ENCODE peak calls at places on chromosomes 5 and 9, in six cellular contexts. M is neural progenitor cell, J is natural killer cell, Y is HFFc6, A is CD14-positive monocyte, I is glutamatergic neuron. P is an unnamed sample.

GRCh38 chr5:110790673-110791072 is 51.9 kb downstream of the SLC25A46 start:
- DNase-seq in M (no peak), J (no peak), Y (peak), A (no peak), I (no peak), P (no peak)

GRCh38 chr9:113929634-113930092 is 53.6 kb downstream of the ZNF618 start:
- DNase-seq in M (no peak), J (no peak), Y (peak), A (no peak), I (no peak), P (no peak)

GRCh38 chr9:34089311-34089710 is 37.2 kb downstream of the DCAF12 start:
- DNase-seq in M (no peak), J (no peak), Y (no peak), A (no peak), I (no peak), P (no peak)

GRCh38 chr5:132363431-132364112 is 5.9 kb upstream of the SLC22A5 start:
- DNase-seq in M (no peak), J (no peak), Y (peak), A (no peak), I (no peak), P (no peak)

GRCh38 chr5:93620487-93621339 is 37.7 kb downstream of the NR2F1 start:
- DNase-seq in M (peak), J (peak), Y (peak), A (no peak), I (peak), P (peak)

GRCh38 chr5:1568201-1568979 is 44.6 kb upstream of the LPCAT1 start:
- DNase-seq in M (no peak), J (no peak), Y (peak), A (no peak), I (no peak), P (no peak)

GRCh38 chr9:126986506-126986951 is 71.9 kb downstream of the RALGPS1 start:
- DNase-seq in M (no peak), J (no peak), Y (no peak), A (no peak), I (no peak), P (no peak)

GRCh38 chr5:74290634-74291033 is 349.9 kb downstream of the ENC1 start:
- DNase-seq in M (no peak), J (no peak), Y (peak), A (no peak), I (no peak), P (no peak)

GRCh38 chr5:11793396-11793795 is 110.8 kb downstream of the CTNND2 start:
- DNase-seq in M (no peak), J (no peak), Y (no peak), A (no peak), I (no peak), P (no peak)

GRCh38 chr9:76905984-76906861 is at the start of gene PRUNE2:
- DNase-seq in M (peak), J (no peak), Y (peak), A (no peak), I (peak), P (peak)

GRCh38 chr9:90287567-90288274 is 354.9 kb downstream of the DIRAS2 start:
- DNase-seq in M (no peak), J (no peak), Y (no peak), A (no peak), I (no peak), P (no peak)

GRCh38 chr5:108884736-108885135 is 137.0 kb downstream of the FER start:
- DNase-seq in M (peak), J (no peak), Y (peak), A (no peak), I (no peak), P (no peak)

GRCh38 chr5:17056056-17056690 is 120.1 kb upstream of the MYO10 start:
- DNase-seq in M (peak), J (no peak), Y (no peak), A (no peak), I (no peak), P (no peak)

DNA sequence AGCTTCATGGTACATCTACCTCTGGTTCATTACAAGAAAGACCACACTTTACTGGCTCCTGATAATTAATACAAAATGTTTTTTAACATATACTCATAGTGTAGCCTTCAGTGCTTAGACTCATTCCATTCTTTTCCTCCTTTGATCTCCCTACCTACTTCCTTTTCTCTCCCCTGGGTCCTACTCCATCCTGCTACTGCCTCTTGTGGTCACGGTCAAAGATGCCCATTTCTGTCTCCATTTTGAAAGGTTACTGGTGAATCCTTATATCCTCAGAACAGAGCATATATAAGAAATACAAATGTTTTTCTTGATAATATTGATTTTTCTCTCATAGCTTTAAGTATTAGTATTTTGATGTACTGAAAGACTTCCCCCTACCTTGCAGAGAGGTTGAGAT is 375.9 kb downstream of the ARRDC3 start:
- DNase-seq in M (no peak), J (no peak), Y (no peak), A (no peak), I (no peak), P (no peak)
- TF ChIP-seq CTCF in M (no peak), J (no peak), Y (no peak), A (no peak), I (no peak), P (no peak)

DNA sequence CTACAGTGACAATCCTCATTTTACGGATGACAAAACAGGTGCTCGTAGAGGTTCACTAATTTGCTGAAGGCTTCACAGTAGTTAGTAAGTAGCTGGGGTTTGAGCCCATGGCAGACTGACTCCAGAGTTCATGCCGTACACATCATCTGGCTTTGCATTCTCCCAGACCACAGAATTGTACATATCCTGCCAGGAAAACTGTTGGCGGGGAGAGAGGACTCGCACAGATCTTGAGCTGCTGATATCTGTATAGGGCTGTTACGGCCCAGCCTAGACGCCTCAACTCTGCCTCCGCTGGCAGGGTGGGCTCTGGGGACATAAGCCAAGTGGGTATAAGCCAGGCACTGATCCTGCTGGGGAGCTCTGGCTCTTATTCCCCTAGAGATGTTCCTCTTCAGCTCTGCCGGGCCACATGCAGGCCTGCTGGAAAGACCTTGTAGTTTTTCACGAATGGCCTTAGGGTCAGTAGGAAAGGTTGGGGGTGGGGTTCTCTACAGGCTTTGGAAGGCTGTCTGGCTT is 16.3 kb downstream of the LARP1 start:
- DNase-seq in M (peak), J (no peak), Y (peak), A (no peak), I (peak), P (peak)
- TF ChIP-seq CTCF in M (peak), J (no peak), Y (no peak), A (no peak), I (no peak), P (no peak)

GRCh38 chr9:22117511-22118388 is 108.6 kb upstream of the CDKN2B start:
- DNase-seq in M (no peak), J (no peak), Y (no peak), A (no peak), I (no peak), P (no peak)

GRCh38 chr9:22116751-22117150 is 107.6 kb upstream of the CDKN2B start:
- DNase-seq in M (no peak), J (no peak), Y (no peak), A (no peak), I (no peak), P (no peak)

GRCh38 chr9:22120595-22120994 is 111.5 kb upstream of the CDKN2B start:
- DNase-seq in M (no peak), J (no peak), Y (no peak), A (no peak), I (no peak), P (no peak)

GRCh38 chr9:22118810-22119479 is 109.8 kb upstream of the CDKN2B start:
- DNase-seq in M (no peak), J (no peak), Y (no peak), A (no peak), I (no peak), P (no peak)

GRCh38 chr9:22119537-22120167 is 110.5 kb upstream of the CDKN2B start:
- DNase-seq in M (peak), J (no peak), Y (no peak), A (no peak), I (no peak), P (no peak)
- TF ChIP-seq CTCF in M (peak), J (no peak), Y (peak), A (peak), I (no peak), P (peak)

GRCh38 chr9:104958756-104959155 is 30.8 kb upstream of the ABCA1 start:
- DNase-seq in M (no peak), J (no peak), Y (no peak), A (no peak), I (no peak), P (no peak)
- TF ChIP-seq CTCF in M (no peak), J (no peak), Y (no peak), A (no peak), I (no peak), P (no peak)

DNA sequence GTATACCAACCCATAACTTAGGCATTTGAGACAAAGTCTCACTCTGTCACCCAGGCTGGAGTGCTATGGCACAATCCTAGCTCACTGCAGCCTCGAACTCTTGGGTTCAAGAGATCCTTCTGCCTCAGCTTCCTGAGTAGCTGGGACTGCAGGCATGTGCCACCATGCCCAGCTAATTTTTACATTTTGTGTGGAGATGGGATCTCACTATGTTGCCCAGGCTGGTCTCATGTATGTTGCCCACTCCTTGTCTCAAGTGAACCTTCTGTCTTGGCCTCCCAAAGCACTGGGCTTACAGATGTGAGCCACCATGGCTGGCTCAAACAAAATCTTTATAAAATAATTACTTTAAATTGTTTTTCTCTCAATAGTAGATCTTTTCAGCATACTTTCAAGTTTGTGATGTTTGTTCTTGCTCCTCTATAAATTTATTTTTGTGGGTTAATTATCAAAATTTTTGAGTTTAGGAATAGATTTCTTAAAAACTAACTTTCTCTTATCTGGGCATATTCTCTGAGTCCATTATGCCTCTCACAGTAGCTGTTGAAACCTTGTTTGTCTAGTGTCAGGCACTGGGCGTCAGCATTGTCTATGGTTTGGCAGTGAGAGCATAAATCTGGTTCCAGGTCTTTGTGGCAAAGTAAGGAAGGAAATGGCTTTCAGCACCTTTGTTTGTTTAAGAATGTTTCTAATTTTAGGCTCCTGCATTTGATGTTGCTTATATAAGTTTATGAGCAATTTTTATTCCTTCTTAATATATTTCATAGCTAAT is 38.7 kb downstream of the NLN start:
- DNase-seq in M (no peak), J (peak), Y (peak), A (no peak), I (no peak), P (no peak)
- TF ChIP-seq CTCF in M (no peak), J (peak), Y (peak), A (no peak), I (no peak), P (no peak)

GRCh38 chr5:147483197-147483790 is 26.6 kb downstream of the DPYSL3 start:
- DNase-seq in M (no peak), J (no peak), Y (no peak), A (no peak), I (no peak), P (no peak)

GRCh38 chr5:147481376-147481775 is 28.5 kb downstream of the DPYSL3 start:
- DNase-seq in M (no peak), J (no peak), Y (peak), A (peak), I (no peak), P (no peak)

GRCh38 chr5:147482426-147483196 is 27.3 kb downstream of the DPYSL3 start:
- DNase-seq in M (no peak), J (no peak), Y (no peak), A (no peak), I (no peak), P (no peak)

GRCh38 chr5:147479949-147480348 is 29.9 kb downstream of the DPYSL3 start:
- DNase-seq in M (peak), J (no peak), Y (peak), A (no peak), I (no peak), P (no peak)

DNA sequence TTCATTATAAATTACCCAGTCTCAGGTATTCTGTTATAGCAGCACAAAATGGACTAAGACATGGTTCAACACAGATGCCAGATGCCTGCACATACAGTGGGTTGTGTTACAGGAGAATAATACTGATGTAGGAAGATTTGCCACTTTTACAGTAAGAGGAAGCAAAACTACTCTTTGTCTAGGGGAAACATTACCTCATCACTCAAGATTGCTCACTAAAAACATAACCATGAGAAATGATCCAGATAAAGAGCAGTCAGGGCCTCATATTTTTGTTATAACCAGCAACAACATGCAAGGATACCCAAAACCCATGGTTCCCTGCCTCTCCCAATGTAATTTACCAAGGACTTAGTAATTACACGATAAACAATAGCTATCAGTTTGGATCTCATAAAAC is 28.0 kb downstream of the DPYSL3 start:
- DNase-seq in M (no peak), J (no peak), Y (peak), A (no peak), I (no peak), P (no peak)
- TF ChIP-seq CTCF in M (no peak), J (no peak), Y (no peak), A (no peak), I (no peak), P (no peak)

DNA sequence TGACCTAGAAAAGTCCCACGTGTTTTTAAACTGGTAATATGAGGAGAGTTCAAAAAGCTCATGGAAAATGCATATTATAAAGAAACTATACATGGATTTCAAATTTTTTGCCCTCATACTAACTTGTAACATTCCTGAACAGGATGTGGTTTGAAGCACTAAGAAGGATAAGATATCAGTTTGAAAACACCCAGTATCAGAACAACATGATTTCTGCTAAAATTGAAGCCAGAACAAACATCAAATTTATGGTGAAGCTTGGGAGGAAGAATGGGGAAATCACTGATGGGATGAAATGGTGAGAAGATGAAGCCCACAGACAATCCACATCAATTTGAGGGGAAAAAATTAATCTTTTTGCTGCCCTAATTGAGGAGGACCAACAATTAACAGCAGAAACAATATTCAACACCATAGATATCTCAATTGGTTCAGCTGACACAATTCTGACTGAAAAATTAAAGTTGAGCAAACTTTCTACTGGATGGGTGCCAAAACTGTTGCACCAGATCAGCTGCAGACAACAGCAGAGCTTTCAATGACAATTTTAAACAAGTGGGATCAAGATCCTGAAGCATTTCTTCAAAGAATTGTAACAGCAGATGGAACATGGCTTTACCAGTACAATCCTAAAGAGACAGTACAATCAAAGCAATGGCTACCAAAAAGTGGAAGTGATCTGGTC is 113.2 kb upstream of the SNX2 start:
- DNase-seq in M (no peak), J (no peak), Y (no peak), A (no peak), I (no peak), P (no peak)
- TF ChIP-seq CTCF in M (no peak), J (no peak), Y (no peak), A (no peak), I (no peak), P (no peak)

DNA sequence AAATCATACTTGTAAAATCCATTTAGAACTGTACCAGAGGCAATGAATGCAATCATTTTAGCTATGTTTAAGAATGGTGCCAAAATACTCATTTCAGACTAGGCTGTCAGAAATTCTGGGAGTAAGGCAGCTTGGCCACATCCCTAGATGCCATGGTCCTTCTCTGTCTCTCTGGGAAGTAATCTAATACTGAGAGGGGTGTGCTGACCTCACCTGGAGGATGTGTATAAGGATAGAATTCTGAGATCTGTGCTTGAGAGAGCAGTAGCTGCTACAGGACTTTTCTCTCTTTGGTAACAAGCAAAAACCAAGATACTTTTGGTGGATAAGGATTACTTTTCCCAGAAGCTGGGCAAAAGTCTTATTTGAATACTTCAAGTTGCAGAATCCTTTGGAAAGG is 68.1 kb upstream of the MRPS30 start:
- DNase-seq in M (peak), J (no peak), Y (no peak), A (no peak), I (no peak), P (no peak)
- TF ChIP-seq CTCF in M (no peak), J (no peak), Y (no peak), A (no peak), I (no peak), P (no peak)

P was measured in neural crest cell.